ENCODE peak calls at places on chromosomes 3 and 15, in six cellular contexts. H, N, G, S, F and J are unnamed samples.

GRCh38 chr3:131901686-131902085 is 133.1 kb downstream of the CPNE4 start:
- DNase-seq in H (no peak), N (no peak), G (no peak), S (no peak), F (no peak), J (no peak)

GRCh38 chr15:51234181-51234927 is 104.0 kb downstream of the CYP19A1 start:
- DNase-seq in H (no peak), N (no peak), G (no peak), S (no peak), F (no peak), J (no peak)

GRCh38 chr3:27593173-27593572 is 109.0 kb upstream of the SLC4A7 start:
- DNase-seq in H (no peak), N (no peak), G (no peak), S (no peak), F (no peak), J (no peak)

GRCh38 chr15:57772223-57772957 is 65.9 kb downstream of the POLR2M start:
- DNase-seq in H (no peak), N (no peak), G (no peak), S (no peak), F (no peak), J (no peak)

GRCh38 chr3:10887015-10887414 is 71.0 kb downstream of the SLC6A11 start:
- DNase-seq in H (no peak), N (no peak), G (no peak), S (no peak), F (no peak), J (no peak)

GRCh38 chr15:39587291-39587909 is 6.5 kb downstream of the THBS1 start:
- DNase-seq in H (no peak), N (peak; percentile 66), G (no peak), S (no peak), F (no peak), J (no peak)

GRCh38 chr3:105369501-105370371 is 3.0 kb downstream of the ALCAM start:
- DNase-seq in H (peak; percentile 28), N (peak; percentile 55), G (peak; percentile 16), S (no peak), F (peak; percentile 57), J (peak; percentile 16)

GRCh38 chr3:156630081-156630772 is 44.2 kb upstream of the TIPARP start:
- DNase-seq in H (peak; percentile 43), N (no peak), G (no peak), S (no peak), F (no peak), J (no peak)

GRCh38 chr3:78613366-78614008 is 1154.3 kb downstream of the ROBO1 start:
- DNase-seq in H (no peak), N (no peak), G (no peak), S (no peak), F (no peak), J (no peak)

GRCh38 chr15:41337631-41338522 is 5.2 kb downstream of the NUSAP1 start:
- DNase-seq in H (no peak), N (no peak), G (no peak), S (no peak), F (no peak), J (no peak)

GRCh38 chr3:150503402-150504099 is 42.7 kb downstream of the SERP1 start:
- DNase-seq in H (no peak), N (no peak), G (no peak), S (no peak), F (no peak), J (no peak)

GRCh38 chr15:61175024-61175423 is 54.1 kb downstream of the RORA start:
- DNase-seq in H (peak; percentile 6), N (no peak), G (no peak), S (no peak), F (no peak), J (no peak)

GRCh38 chr3:44036850-44037249 is 204.8 kb upstream of the TOPAZ1 start:
- DNase-seq in H (no peak), N (no peak), G (no peak), S (no peak), F (no peak), J (no peak)

GRCh38 chr3:48397767-48398681 is 26.0 kb downstream of the FBXW12 start:
- DNase-seq in H (no peak), N (no peak), G (no peak), S (no peak), F (no peak), J (no peak)

GRCh38 chr3:61990618-61991017 is 382.7 kb downstream of the FEZF2 start:
- DNase-seq in H (no peak), N (no peak), G (no peak), S (no peak), F (no peak), J (no peak)

GRCh38 chr3:93934366-93935046 is 39.2 kb downstream of the PROS1 start:
- DNase-seq in H (no peak), N (no peak), G (no peak), S (no peak), F (no peak), J (no peak)